ENCODE peak calls at places on chromosomes 13 and 19, in eight cellular contexts. B, C, R, J, T, M, N and U are unnamed samples. For H3K4me1 and H3K27me3, the result is how much of the 10 kb centered on the place peaks cover.

GRCh38 chr13:52414963-52415362 is 9.0 kb upstream of the THSD1 start:
- DNase-seq in J (no peak), T (no peak), C (no peak), N (no peak), R (no peak), M (no peak), B (peak), U (no peak)

GRCh38 chr19:23771761-23772667 is 13.3 kb upstream of the ZNF681 start:
- DNase-seq in B (no peak), T (no peak), C (no peak), M (no peak), J (no peak), N (no peak), R (no peak), U (no peak)

GRCh38 chr19:444677-445210 is 16.1 kb downstream of the SHC2 start:
- DNase-seq in J (no peak), T (no peak), N (no peak), M (no peak), R (no peak), B (no peak), C (no peak), U (no peak)

GRCh38 chr19:51915324-51915867 is 10.6 kb upstream of the ZNF649 start:
- DNase-seq in N (no peak), J (no peak), C (no peak), B (no peak), T (no peak), R (no peak), M (no peak), U (no peak)

GRCh38 chr13:96020155-96020575 is 33.0 kb downstream of the UGGT2 start:
- DNase-seq in N (no peak), T (no peak), M (no peak), B (peak), J (no peak), R (no peak), C (peak), U (peak)

GRCh38 chr19:1019980-1020867 is 699 bp downstream of the TMEM259 start:
- DNase-seq in J (peak), T (no peak), N (peak), B (no peak), R (no peak), C (peak), M (no peak), U (no peak)

GRCh38 chr19:55088021-55088451 is 12.4 kb downstream of the EPS8L1 start:
- DNase-seq in N (no peak), B (no peak), J (no peak), C (no peak), T (no peak), R (no peak), M (no peak), U (no peak)

GRCh38 chr19:15123900-15124299 is 16.7 kb downstream of the SYDE1 start:
- DNase-seq in C (peak), T (no peak), N (peak), B (no peak), J (peak), R (no peak), M (no peak), U (no peak)

GRCh38 chr13:113840541-113841354 is 23.1 kb downstream of the GAS6 start:
- DNase-seq in R (no peak), C (no peak), T (no peak), J (no peak), M (no peak), N (no peak), B (no peak), U (no peak)

GRCh38 chr13:45587897-45588296 is 27.6 kb downstream of the ERICH6B start:
- DNase-seq in B (no peak), C (no peak), R (no peak), M (no peak), N (no peak), T (no peak), J (no peak), U (no peak)

GRCh38 chr13:46367622-46368327 is 19.3 kb downstream of the RUBCNL start:
- DNase-seq in R (no peak), N (no peak), C (no peak), T (no peak), M (no peak), J (no peak), B (peak), U (no peak)

GRCh38 chr19:16951529-16951928 is 62.7 kb downstream of the F2RL3 start:
- DNase-seq in T (no peak), R (no peak), B (peak), M (no peak), C (no peak), N (no peak), J (no peak), U (no peak)

GRCh38 chr13:60716296-60716695 is 319.3 kb downstream of the TDRD3 start:
- DNase-seq in R (no peak), B (no peak), N (no peak), C (no peak), J (no peak), T (no peak), M (no peak), U (peak)

DNA sequence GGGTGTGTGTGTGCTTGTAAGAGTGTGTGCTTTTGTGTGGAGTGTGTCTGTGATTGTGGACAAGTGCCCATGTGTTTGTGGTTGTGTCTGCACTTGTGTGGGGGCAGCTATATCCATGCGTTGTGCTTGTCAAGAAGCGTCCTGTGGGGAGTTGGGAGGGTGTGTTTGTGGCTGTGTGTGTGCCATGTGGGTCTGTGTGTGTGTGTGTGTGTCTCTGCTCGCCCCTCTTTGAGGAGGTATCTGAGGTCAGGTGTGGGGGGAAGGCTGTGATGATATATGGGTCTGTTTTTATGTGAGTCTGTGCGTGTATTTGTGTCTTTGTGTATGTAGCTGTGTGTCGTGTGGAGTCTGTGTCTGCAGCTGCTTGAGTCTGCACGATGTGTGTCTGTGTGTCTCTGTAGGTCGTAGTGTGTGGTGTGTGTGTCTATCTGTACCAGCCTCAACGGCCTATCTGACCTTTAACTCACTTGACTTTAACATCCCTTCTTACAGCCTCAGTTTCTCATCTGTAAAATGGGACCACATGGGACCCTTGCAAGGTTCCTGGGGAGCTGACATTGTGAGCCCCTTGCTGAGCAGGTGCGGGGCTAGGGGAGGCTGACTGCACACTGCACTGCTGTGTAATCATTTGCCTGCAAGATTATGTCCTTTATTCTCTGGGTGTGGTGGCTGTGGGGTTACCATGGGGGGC is 4.0 kb upstream of the NFIC start:
- DNase-seq in B (no peak), T (no peak), J (no peak), M (no peak), N (no peak), C (no peak), R (no peak), U (no peak)
- H3K4me1 ChIP-seq in B (under half), T (under half), J (under half), M (under half), N (under half), C (under half), R (under half), U (under half)

DNA sequence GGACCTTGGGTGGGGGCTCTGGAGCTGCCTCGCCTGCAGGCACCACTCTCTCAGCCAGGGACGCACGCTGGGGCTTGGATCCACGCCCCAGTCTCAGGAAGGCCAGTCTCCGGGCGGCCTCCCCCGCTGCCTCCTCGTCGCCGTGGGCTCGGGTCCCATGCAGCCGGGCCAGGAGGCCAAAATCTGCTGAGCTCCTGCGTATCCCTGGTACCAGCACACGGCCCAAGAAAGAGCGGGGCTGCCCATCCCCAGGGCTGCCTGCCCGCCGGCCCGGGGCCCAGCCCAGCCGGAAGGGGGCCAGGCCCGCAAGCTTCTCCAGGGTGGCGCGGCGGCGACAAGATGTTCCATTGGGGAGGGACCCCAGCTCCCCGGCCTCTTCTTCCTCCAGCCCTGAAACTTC is 6.7 kb downstream of the EXOC3L2 start:
- DNase-seq in N (no peak), B (no peak), C (no peak), R (no peak), T (no peak), M (no peak), J (no peak), U (no peak)
- H3K27me3 ChIP-seq in N (under half), B (under half), C (under half), R (under half), T (under half), M (under half), J (under half), U (under half)

GRCh38 chr19:46787331-46788100 is 878 bp downstream of the SLC1A5 start:
- DNase-seq in R (no peak), T (peak), M (no peak), B (peak), J (peak), N (peak), C (peak), U (peak)
- H3K4me1 ChIP-seq in R (half or more), T (under half), M (under half), B (under half), J (under half), N (under half), C (under half), U (under half)

GRCh38 chr19:18774782-18775444 is 16.2 kb downstream of the COMP start:
- DNase-seq in C (no peak), J (no peak), T (no peak), N (no peak), R (no peak), M (no peak), B (no peak), U (no peak)
- H3K27me3 ChIP-seq in C (under half), J (under half), T (under half), N (under half), R (under half), M (under half), B (under half), U (under half)

GRCh38 chr19:4985551-4985991 is 16.7 kb downstream of the KDM4B start:
- DNase-seq in N (no peak), C (no peak), M (no peak), T (no peak), B (no peak), J (no peak), R (no peak), U (no peak)
- H3K4me1 ChIP-seq in N (under half), C (under half), M (under half), T (under half), B (under half), J (half or more), R (under half), U (under half)

GRCh38 chr13:99123101-99124045 is 77.3 kb upstream of the UBAC2 start:
- DNase-seq in J (no peak), B (peak), N (no peak), R (no peak), C (no peak), M (no peak), T (peak), U (no peak)
- H3K27me3 ChIP-seq in J (half or more), B (under half), N (under half), R (under half), C (under half), M (under half), T (under half), U (under half)

GRCh38 chr19:29622191-29623070 is 16.3 kb downstream of the POP4 start:
- DNase-seq in R (no peak), C (peak), B (no peak), T (no peak), M (no peak), N (no peak), J (no peak), U (no peak)

GRCh38 chr19:29626386-29626785 is 20.3 kb downstream of the POP4 start:
- DNase-seq in C (no peak), R (no peak), J (no peak), T (no peak), B (no peak), M (no peak), N (no peak), U (no peak)

GRCh38 chr19:29623726-29624488 is 17.8 kb downstream of the POP4 start:
- DNase-seq in B (no peak), T (no peak), C (peak), M (no peak), J (no peak), R (peak), N (no peak), U (no peak)

GRCh38 chr19:29625316-29625715 is 19.2 kb downstream of the POP4 start:
- DNase-seq in T (no peak), J (no peak), M (no peak), N (no peak), C (no peak), R (no peak), B (no peak), U (no peak)

GRCh38 chr19:29624489-29625210 is 18.6 kb downstream of the POP4 start:
- DNase-seq in J (no peak), R (no peak), T (no peak), M (no peak), N (no peak), B (peak), C (no peak), U (no peak)
- H3K4me1 ChIP-seq in J (under half), R (under half), T (under half), M (under half), N (under half), B (under half), C (under half), U (under half)

DNA sequence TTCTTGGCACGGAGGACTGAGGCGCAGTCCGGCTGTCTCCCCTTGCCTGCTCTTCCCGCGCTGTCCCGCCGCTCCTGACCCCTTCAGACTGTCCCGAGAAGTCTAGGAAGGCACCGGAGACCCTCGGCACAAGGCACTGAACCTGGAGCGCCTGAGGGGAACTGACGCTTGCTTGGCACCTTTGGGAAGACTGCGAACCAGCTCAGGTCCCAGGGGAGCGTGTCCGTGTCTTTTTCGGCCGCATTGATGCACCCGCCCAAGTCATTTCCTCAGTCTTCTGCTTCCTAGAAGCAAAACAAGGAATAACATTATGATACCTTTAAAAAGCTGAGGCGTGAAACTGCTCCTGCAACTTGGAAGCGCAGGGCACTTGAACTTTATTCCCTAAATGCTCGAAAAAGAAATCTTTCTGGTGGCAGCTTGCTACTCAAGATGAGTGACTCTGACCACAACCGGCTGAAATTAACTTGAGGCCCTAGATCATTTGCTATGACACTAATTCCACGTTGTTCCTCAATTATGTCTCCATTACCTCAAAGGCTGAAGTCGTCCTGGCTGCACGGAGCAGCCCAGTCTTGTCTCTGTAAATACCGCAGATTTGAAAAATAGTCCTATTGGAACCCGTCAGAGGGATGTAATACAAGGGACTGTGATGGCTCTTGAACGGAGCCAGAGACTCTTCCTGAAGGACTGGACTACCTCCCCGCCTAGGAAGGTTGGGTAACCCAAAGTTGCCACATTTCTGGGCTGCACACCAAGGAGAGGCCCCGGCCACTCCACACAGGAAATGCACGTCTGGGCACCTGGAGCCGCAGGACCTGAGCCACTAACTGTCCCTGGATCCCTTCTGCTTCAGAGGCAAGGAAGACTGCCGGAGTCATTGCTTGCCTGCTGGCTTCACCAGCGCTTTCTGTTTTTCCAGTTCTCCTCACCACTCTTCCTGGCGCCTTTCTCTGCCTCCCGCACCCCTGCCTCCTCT is 947 bp upstream of the FLT1 start:
- DNase-seq in M (no peak), J (no peak), T (no peak), R (no peak), N (no peak), B (no peak), C (no peak), U (no peak)
- H3K27me3 ChIP-seq in M (under half), J (half or more), T (under half), R (under half), N (under half), B (half or more), C (under half), U (half or more)